ENCODE peak calls at places on chromosomes 12 and 14, in six cellular contexts. One of them, this sample, is unnamed.
A peak's percentile ranks its signal among the peaks of the same experiment; 100 is the strongest.

GRCh38 chr12:100229036-100229635 is 28.5 kb downstream of the ACTR6 start:
- DNase-seq in K562: no peak
- DNase-seq in HepG2: peak; percentile 28
- DNase-seq in SK-N-SH: no peak
- DNase-seq in GM12878: peak; percentile 1
- DNase-seq in HCT116: peak; percentile 15
- DNase-seq in this sample: peak; percentile 7

GRCh38 chr12:58557646-58558045 is 362.7 kb downstream of the LRIG3 start:
- DNase-seq in SK-N-SH: no peak
- DNase-seq in GM12878: no peak
- DNase-seq in K562: no peak
- DNase-seq in HepG2: no peak
- DNase-seq in HCT116: no peak
- DNase-seq in this sample: no peak

GRCh38 chr12:93365616-93366015 is 12.1 kb upstream of the NUDT4 start:
- DNase-seq in K562: no peak
- DNase-seq in SK-N-SH: no peak
- DNase-seq in HCT116: no peak
- DNase-seq in HepG2: no peak
- DNase-seq in GM12878: no peak
- DNase-seq in this sample: no peak

GRCh38 chr12:716506-716905 is 35.9 kb upstream of the WNK1 start:
- DNase-seq in K562: peak; percentile 19
- DNase-seq in GM12878: no peak
- DNase-seq in HepG2: no peak
- DNase-seq in SK-N-SH: no peak
- DNase-seq in HCT116: no peak
- DNase-seq in this sample: no peak

GRCh38 chr14:75577090-75577489 is 1.3 kb upstream of the FLVCR2 start:
- DNase-seq in HepG2: no peak
- DNase-seq in GM12878: no peak
- DNase-seq in SK-N-SH: no peak
- DNase-seq in HCT116: no peak
- DNase-seq in K562: no peak
- DNase-seq in this sample: no peak

GRCh38 chr12:88643685-88644084 is 63.4 kb upstream of the KITLG start:
- DNase-seq in GM12878: no peak
- DNase-seq in HepG2: no peak
- DNase-seq in K562: no peak
- DNase-seq in HCT116: no peak
- DNase-seq in SK-N-SH: no peak
- DNase-seq in this sample: no peak

GRCh38 chr14:37054869-37055268 is 117.5 kb downstream of the SLC25A21 start:
- DNase-seq in HCT116: no peak
- DNase-seq in GM12878: no peak
- DNase-seq in HepG2: no peak
- DNase-seq in SK-N-SH: no peak
- DNase-seq in K562: no peak
- DNase-seq in this sample: no peak

GRCh38 chr14:89137514-89138163 is 279.4 kb downstream of the FOXN3 start:
- DNase-seq in HCT116: peak; percentile 70
- DNase-seq in SK-N-SH: peak; percentile 29
- DNase-seq in K562: no peak
- DNase-seq in HepG2: peak; percentile 45
- DNase-seq in GM12878: no peak
- DNase-seq in this sample: no peak

GRCh38 chr14:68144051-68144681 is 324.6 kb downstream of the RAD51B start:
- DNase-seq in HCT116: no peak
- DNase-seq in K562: no peak
- DNase-seq in HepG2: peak; percentile 44
- DNase-seq in GM12878: no peak
- DNase-seq in SK-N-SH: no peak
- DNase-seq in this sample: no peak

GRCh38 chr14:56131865-56132830 is 13.9 kb downstream of the PELI2 start:
- DNase-seq in HepG2: no peak
- DNase-seq in K562: no peak
- DNase-seq in SK-N-SH: no peak
- DNase-seq in GM12878: no peak
- DNase-seq in HCT116: no peak
- DNase-seq in this sample: peak; percentile 24

GRCh38 chr14:20684662-20685456 is 499 bp downstream of the RNASE4 start:
- DNase-seq in K562: no peak
- DNase-seq in HCT116: peak; percentile 42
- DNase-seq in GM12878: no peak
- DNase-seq in SK-N-SH: no peak
- DNase-seq in HepG2: peak; percentile 46
- DNase-seq in this sample: peak; percentile 66

GRCh38 chr12:4251967-4252366 is 21.6 kb upstream of the CCND2 start:
- DNase-seq in K562: no peak
- DNase-seq in HepG2: no peak
- DNase-seq in HCT116: no peak
- DNase-seq in SK-N-SH: no peak
- DNase-seq in GM12878: no peak
- DNase-seq in this sample: no peak

GRCh38 chr14:56244138-56244789 is 126.1 kb downstream of the PELI2 start:
- DNase-seq in GM12878: no peak
- DNase-seq in HCT116: no peak
- DNase-seq in SK-N-SH: no peak
- DNase-seq in HepG2: no peak
- DNase-seq in K562: no peak
- DNase-seq in this sample: no peak

DNA sequence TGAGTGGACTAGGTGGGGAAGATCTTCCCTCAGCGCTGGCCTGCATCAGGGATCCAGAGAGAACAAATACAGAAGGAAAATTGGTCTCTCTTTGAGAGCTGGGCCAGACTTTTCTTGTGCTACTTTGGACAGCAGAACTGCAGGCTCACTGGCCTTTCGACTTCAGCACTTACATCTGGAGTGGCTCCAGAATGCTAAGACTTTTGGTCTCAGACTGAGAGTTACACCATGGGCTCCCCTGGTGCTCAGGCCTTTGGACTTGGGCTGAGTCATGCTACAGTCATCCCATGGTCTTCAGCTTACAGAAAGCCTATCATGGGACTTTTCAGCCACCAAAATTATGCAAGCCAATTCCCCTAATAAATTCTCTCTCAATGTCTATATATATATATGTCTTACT is 9.0 kb upstream of the CD163 start:
- DNase-seq in K562: no peak
- DNase-seq in GM12878: no peak
- DNase-seq in HCT116: peak; percentile 38
- DNase-seq in SK-N-SH: no peak
- DNase-seq in HepG2: peak; percentile 51
- DNase-seq in this sample: peak; percentile 11
- TF ChIP-seq REST in K562: no peak
- TF ChIP-seq REST in GM12878: no peak
- TF ChIP-seq REST in HCT116: peak; percentile 27
- TF ChIP-seq REST in SK-N-SH: peak; percentile 71
- TF ChIP-seq REST in HepG2: peak; percentile 71
- TF ChIP-seq REST in this sample: no peak

DNA sequence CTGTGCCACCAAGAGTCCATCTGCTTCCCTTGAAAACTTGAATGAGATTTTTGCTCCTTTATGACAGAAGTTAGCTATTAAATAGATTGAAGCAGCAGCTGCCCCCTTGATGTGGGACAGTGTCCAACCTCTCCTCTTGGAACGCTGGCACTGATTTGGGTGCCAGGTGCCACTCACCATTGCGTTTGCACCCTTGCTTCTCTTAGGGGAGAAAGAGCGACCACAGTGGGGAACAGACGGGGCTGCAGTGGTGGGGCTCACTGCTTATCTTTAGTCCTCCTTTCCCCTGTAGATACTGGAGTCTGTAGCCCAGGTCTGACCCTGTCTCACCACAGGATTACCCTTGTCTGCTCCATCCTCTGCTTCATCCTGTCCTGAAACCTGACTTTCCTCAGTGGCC is 9.4 kb downstream of the EP400 start:
- DNase-seq in HCT116: no peak
- DNase-seq in K562: no peak
- DNase-seq in HepG2: no peak
- DNase-seq in SK-N-SH: no peak
- DNase-seq in GM12878: no peak
- DNase-seq in this sample: no peak
- H4K20me1 ChIP-seq in HCT116: peaks cover 9% of the 10 kb centered on the region
- H4K20me1 ChIP-seq in K562: peaks cover 57% of the 10 kb centered on the region
- H4K20me1 ChIP-seq in HepG2: peaks cover 15% of the 10 kb centered on the region
- H4K20me1 ChIP-seq in SK-N-SH: peaks cover 86% of the 10 kb centered on the region
- H4K20me1 ChIP-seq in GM12878: peaks cover 6% of the 10 kb centered on the region
- H4K20me1 ChIP-seq in this sample: peaks cover 46% of the 10 kb centered on the region

DNA sequence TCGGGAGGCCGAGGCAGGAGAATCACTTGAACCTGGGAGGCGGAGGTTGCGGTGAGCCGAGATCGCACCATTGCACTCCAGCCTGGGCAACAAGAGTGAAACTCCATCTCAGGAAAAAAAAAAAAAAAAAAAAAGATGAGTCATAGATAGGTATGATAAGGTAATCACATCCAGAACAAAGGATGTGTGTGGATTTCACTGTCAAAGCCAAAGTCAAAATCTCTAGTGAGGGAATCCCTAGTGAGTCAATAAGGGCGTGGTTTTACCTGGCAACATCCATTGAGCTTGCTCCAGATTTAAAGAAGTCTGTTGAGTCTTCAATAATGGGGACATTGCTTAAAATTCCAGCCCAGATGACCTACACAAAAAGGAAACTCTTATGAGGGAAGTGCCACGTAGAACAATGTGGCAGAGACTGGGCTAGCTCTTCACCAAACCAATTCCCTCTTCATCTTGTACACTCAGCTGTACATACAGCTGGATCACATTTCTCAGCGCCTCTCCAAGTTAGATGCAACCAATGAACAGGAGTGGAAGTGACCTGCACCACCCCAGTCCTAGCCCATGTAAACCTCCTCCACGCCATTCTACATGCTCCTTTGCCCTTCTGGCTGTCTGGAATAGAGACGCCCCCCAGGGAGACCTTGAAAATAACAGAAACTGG is 23.4 kb downstream of the ALDH1L2 start:
- DNase-seq in GM12878: no peak
- DNase-seq in HCT116: peak; percentile 29
- DNase-seq in HepG2: peak; percentile 25
- DNase-seq in K562: no peak
- DNase-seq in SK-N-SH: no peak
- DNase-seq in this sample: no peak
- TF ChIP-seq REST in GM12878: no peak
- TF ChIP-seq REST in HCT116: no peak
- TF ChIP-seq REST in HepG2: no peak
- TF ChIP-seq REST in K562: no peak
- TF ChIP-seq REST in SK-N-SH: no peak
- TF ChIP-seq REST in this sample: no peak

GRCh38 chr14:104972301-104973211 is 5.6 kb downstream of the AHNAK2 start:
- DNase-seq in HCT116: peak; percentile 86
- DNase-seq in K562: no peak
- DNase-seq in SK-N-SH: no peak
- DNase-seq in GM12878: no peak
- DNase-seq in HepG2: no peak
- DNase-seq in this sample: no peak
- H4K20me1 ChIP-seq in HCT116: no peaks in the 10 kb centered on the region
- H4K20me1 ChIP-seq in K562: peaks cover 16% of the 10 kb centered on the region
- H4K20me1 ChIP-seq in SK-N-SH: no peaks in the 10 kb centered on the region
- H4K20me1 ChIP-seq in GM12878: no peaks in the 10 kb centered on the region
- H4K20me1 ChIP-seq in HepG2: no peaks in the 10 kb centered on the region
- H4K20me1 ChIP-seq in this sample: no peaks in the 10 kb centered on the region

GRCh38 chr14:30621354-30621953 is 665 bp upstream of the SCFD1 start:
- DNase-seq in GM12878: no peak
- DNase-seq in HepG2: peak; percentile 36
- DNase-seq in SK-N-SH: peak; percentile 17
- DNase-seq in HCT116: no peak
- DNase-seq in K562: no peak
- DNase-seq in this sample: peak; percentile 56
- TF ChIP-seq REST in GM12878: no peak
- TF ChIP-seq REST in HepG2: no peak
- TF ChIP-seq REST in SK-N-SH: no peak
- TF ChIP-seq REST in HCT116: no peak
- TF ChIP-seq REST in K562: no peak
- TF ChIP-seq REST in this sample: no peak

DNA sequence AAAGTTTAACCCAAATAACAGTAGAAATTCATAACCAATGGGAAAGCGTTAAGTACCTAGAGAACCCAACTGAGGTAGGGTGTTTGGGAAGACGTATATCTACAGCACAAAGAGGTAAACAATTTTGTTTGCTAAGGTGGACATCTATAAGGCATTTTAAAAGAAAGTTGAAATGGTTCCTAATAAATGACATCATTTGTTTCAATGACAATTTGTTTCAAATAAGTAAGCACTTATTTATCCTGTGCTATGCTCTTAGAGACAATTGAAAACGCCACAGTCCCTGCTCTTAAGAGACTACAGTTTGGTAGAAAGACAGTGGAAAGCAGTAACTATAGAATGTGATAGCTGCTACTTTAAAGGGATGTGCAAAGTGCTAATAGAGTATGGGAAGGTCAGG is 19.8 kb upstream of the SMCO2 start:
- DNase-seq in K562: no peak
- DNase-seq in HCT116: no peak
- DNase-seq in HepG2: no peak
- DNase-seq in SK-N-SH: no peak
- DNase-seq in GM12878: no peak
- DNase-seq in this sample: no peak
- H4K20me1 ChIP-seq in K562: no peaks in the 10 kb centered on the region
- H4K20me1 ChIP-seq in HCT116: no peaks in the 10 kb centered on the region
- H4K20me1 ChIP-seq in HepG2: no peaks in the 10 kb centered on the region
- H4K20me1 ChIP-seq in SK-N-SH: no peaks in the 10 kb centered on the region
- H4K20me1 ChIP-seq in GM12878: no peaks in the 10 kb centered on the region
- H4K20me1 ChIP-seq in this sample: no peaks in the 10 kb centered on the region

GRCh38 chr12:76266797-76267196 is 81.4 kb downstream of the BBS10 start:
- DNase-seq in SK-N-SH: no peak
- DNase-seq in K562: no peak
- DNase-seq in HepG2: no peak
- DNase-seq in GM12878: no peak
- DNase-seq in HCT116: no peak
- DNase-seq in this sample: no peak
- TF ChIP-seq REST in SK-N-SH: no peak
- TF ChIP-seq REST in K562: no peak
- TF ChIP-seq REST in HepG2: no peak
- TF ChIP-seq REST in GM12878: no peak
- TF ChIP-seq REST in HCT116: no peak
- TF ChIP-seq REST in this sample: no peak

This sample was measured in GM23338.